ENCODE peak calls at places on chromosome X, in six cellular contexts. D is neuronal stem cell, S is mesenchymal stem cell, A is IMR-90, P is H9, I is H1. T is an unnamed sample.

GRCh38 chrX:39450578-39450977 is 647.2 kb downstream of the BCOR start:
- DNase-seq in P (no peak), D (no peak), A (no peak), I (no peak), S (no peak), T (no peak)

GRCh38 chrX:148517191-148517590 is 16.8 kb downstream of the AFF2 start:
- DNase-seq in A (no peak), D (no peak), S (no peak), I (no peak), P (no peak), T (no peak)

GRCh38 chrX:139936259-139936658 is 3.4 kb upstream of the ATP11C start:
- DNase-seq in S (no peak), D (no peak), I (no peak), A (no peak), P (no peak), T (peak; percentile 54)

GRCh38 chrX:109049903-109050302 is 313.5 kb upstream of the IRS4 start:
- DNase-seq in P (peak; percentile 52), S (no peak), A (no peak), I (no peak), D (no peak), T (peak; percentile 45)

GRCh38 chrX:39613997-39614679 is 483.6 kb downstream of the BCOR start:
- DNase-seq in D (no peak), A (no peak), P (peak; percentile 72), S (no peak), I (peak; percentile 25), T (peak; percentile 4)

GRCh38 chrX:149198980-149199732 is 305.9 kb downstream of the IDS start:
- DNase-seq in A (no peak), S (no peak), P (no peak), I (no peak), D (no peak), T (no peak)

GRCh38 chrX:41823402-41823801 is 99.4 kb downstream of the GPR82 start:
- DNase-seq in D (no peak), A (no peak), I (no peak), P (no peak), S (no peak), T (no peak)

GRCh38 chrX:77628294-77629025 is 157.6 kb downstream of the ATRX start:
- DNase-seq in D (no peak), P (no peak), I (no peak), A (no peak), S (no peak), T (no peak)

GRCh38 chrX:63250253-63250868 is 100.8 kb downstream of the SPIN4 start:
- DNase-seq in A (peak; percentile 85), P (peak; percentile 38), I (no peak), D (peak; percentile 39), S (peak; percentile 78), T (peak; percentile 85)

GRCh38 chrX:44282753-44283152 is 60.7 kb downstream of the EFHC2 start:
- DNase-seq in I (no peak), D (no peak), P (no peak), A (no peak), S (no peak), T (no peak)

GRCh38 chrX:14832151-14832550 is 40.7 kb downstream of the FANCB start:
- DNase-seq in I (no peak), D (no peak), A (peak; percentile 80), S (peak; percentile 36), P (no peak), T (peak; percentile 13)

GRCh38 chrX:1596676-1597344 is 5.4 kb downstream of the AKAP17A start:
- DNase-seq in A (no peak), I (no peak), D (no peak), P (no peak), S (no peak), T (no peak)

GRCh38 chrX:57132046-57132445 is 5.2 kb downstream of the SPIN2A start:
- DNase-seq in S (no peak), D (no peak), P (no peak), A (no peak), I (no peak), T (no peak)

GRCh38 chrX:120769576-120770341 is 105.9 kb downstream of the CT47B1 start:
- DNase-seq in I (no peak), A (peak; percentile 19), D (no peak), P (no peak), S (peak; percentile 17), T (peak; percentile 28)

GRCh38 chrX:23699636-23700194 is 32.4 kb downstream of the PRDX4 start:
- DNase-seq in D (no peak), P (peak; percentile 84), A (peak; percentile 14), S (no peak), I (no peak), T (peak; percentile 33)

GRCh38 chrX:23742174-23742692 is 843 bp downstream of the ACOT9 start:
- DNase-seq in D (no peak), P (peak; percentile 29), A (peak; percentile 74), I (peak; percentile 13), S (peak; percentile 80), T (peak; percentile 83)

GRCh38 chrX:24242649-24243556 is 71.0 kb downstream of the SUPT20HL2 start:
- DNase-seq in D (no peak), P (no peak), S (peak; percentile 60), I (no peak), A (peak; percentile 63), T (peak; percentile 38)

GRCh38 chrX:48520976-48521352 is 644 bp upstream of the EBP start:
- DNase-seq in P (peak; percentile 63), I (no peak), D (no peak), A (no peak), S (no peak), T (peak; percentile 64)

GRCh38 chrX:74118503-74118902 is 185.5 kb upstream of the ZCCHC13 start:
- DNase-seq in S (no peak), D (no peak), P (no peak), A (no peak), I (no peak), T (peak; percentile 38)

GRCh38 chrX:111071542-111072277 is 24.3 kb upstream of the PAK3 start:
- DNase-seq in A (no peak), I (no peak), P (no peak), S (no peak), D (no peak), T (no peak)

GRCh38 chrX:15505104-15505503 is 4.5 kb downstream of the BMX start:
- DNase-seq in D (no peak), I (no peak), A (no peak), S (no peak), P (no peak), T (no peak)

GRCh38 chrX:150899191-150899757 is 806 bp upstream of the CD99L2 start:
- DNase-seq in S (peak; percentile 29), A (peak; percentile 6), I (no peak), D (no peak), P (peak; percentile 58), T (peak; percentile 59)

GRCh38 chrX:152960115-152960514 is 33.8 kb downstream of the PNMA5 start:
- DNase-seq in I (no peak), A (no peak), D (no peak), S (no peak), P (no peak), T (no peak)

GRCh38 chrX:145475725-145476124 is 228.4 kb downstream of the SPANXN1 start:
- DNase-seq in A (no peak), P (no peak), S (no peak), I (no peak), D (no peak), T (no peak)

GRCh38 chrX:334971-335757 is 16.6 kb upstream of the GTPBP6 start:
- DNase-seq in A (no peak), I (no peak), S (no peak), D (no peak), P (no peak), T (no peak)

GRCh38 chrX:35622021-35622420 is 176.1 kb upstream of the MAGEB16 start:
- DNase-seq in S (no peak), D (no peak), A (no peak), I (no peak), P (no peak), T (no peak)

GRCh38 chrX:95536661-95537060 is 1148.0 kb upstream of the DIAPH2 start:
- DNase-seq in I (no peak), P (no peak), S (no peak), A (no peak), D (no peak), T (no peak)

GRCh38 chrX:126170715-126171114 is 4.6 kb upstream of the DCAF12L2 start:
- DNase-seq in I (no peak), D (no peak), P (no peak), A (no peak), S (no peak), T (no peak)

GRCh38 chrX:104136241-104137019 is 20.4 kb downstream of the SLC25A53 start:
- DNase-seq in S (peak; percentile 83), I (no peak), P (peak; percentile 66), A (peak; percentile 91), D (peak; percentile 68), T (peak; percentile 81)

GRCh38 chrX:258291-259040 is 22.7 kb upstream of the PLCXD1 start:
- DNase-seq in S (no peak), P (no peak), D (no peak), A (no peak), I (no peak), T (no peak)

DNA sequence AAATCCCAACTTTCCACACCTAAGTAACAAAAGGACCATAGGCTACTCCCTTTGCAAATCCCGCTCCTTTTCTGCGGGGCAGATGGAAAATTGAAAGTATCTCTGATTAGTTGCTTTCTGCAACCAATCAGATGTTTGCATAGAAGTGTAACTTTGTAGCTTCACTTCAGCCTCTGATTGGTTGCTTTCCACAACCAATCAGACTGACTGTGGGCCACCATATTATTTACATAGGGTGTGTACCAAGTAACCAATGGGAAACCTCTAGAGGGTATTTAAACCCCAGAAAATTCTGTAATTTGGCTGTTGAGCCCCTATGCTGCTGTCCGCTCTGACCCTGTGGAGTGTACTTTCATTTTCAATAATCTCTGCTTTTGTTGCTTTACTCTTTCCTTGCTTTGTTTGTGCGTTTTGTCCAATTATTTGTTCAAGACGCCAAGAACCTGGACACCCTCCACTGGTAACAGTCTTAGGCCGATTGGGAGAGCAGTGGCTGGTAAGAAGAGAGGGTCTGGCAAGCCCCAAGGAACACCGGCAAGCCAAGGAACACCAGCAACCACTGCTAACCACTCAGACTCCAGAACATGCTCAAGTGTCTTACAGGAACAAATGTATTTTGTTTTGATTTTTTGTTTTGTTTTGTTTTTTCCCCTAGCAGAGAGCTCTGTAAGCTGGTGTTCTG is 125.5 kb upstream of the MAP3K15 start:
- DNase-seq in D (no peak), A (no peak), P (no peak), S (no peak), I (no peak), T (no peak)
- H3K4ac ChIP-seq in D (no peak overlapping the region), A (no peak overlapping the region), P (no peak overlapping the region), S (no peak overlapping the region), I (no peak overlapping the region), T (no peak overlapping the region)

GRCh38 chrX:21837056-21837455 is 2.4 kb upstream of the MBTPS2 start:
- DNase-seq in I (no peak), D (no peak), A (no peak), S (no peak), P (no peak), T (no peak)
- H2BK15ac ChIP-seq in I (no peak overlapping the region), D (no peak overlapping the region), A (no peak overlapping the region), S (no peak overlapping the region), P (no peak overlapping the region), T (no peak overlapping the region)

GRCh38 chrX:79400618-79401017 is 33.5 kb upstream of the ITM2A start:
- DNase-seq in D (no peak), S (no peak), P (no peak), A (no peak), I (no peak), T (peak; percentile 4)
- H3K4ac ChIP-seq in D (no peak overlapping the region), S (no peak overlapping the region), P (no peak overlapping the region), A (no peak overlapping the region), I (no peak overlapping the region), T (no peak overlapping the region)

DNA sequence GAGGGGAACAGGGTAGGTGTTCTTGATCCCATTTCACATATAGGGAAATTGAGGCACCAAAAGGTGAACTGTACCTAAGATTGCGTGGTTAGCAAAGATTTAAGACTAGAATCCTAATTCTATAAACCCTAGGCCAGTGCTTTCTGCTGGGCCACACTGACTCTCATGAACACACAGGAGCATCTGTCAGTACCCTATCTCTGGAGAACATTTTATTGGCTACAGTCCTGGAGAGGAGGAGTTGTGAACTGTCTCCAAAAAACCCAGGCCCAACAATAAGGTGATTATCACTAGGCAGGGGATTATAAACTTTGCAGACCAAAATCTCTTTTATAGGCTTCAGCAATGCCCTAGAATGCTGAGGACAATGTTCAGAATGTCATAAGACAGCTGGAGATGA is 24.1 kb downstream of the OPHN1 start:
- DNase-seq in I (no peak), S (no peak), P (no peak), A (no peak), D (no peak), T (peak; percentile 34)
- H2BK15ac ChIP-seq in I (no peak overlapping the region), S (no peak overlapping the region), P (no peak overlapping the region), A (no peak overlapping the region), D (no peak overlapping the region), T (no peak overlapping the region)

T was measured in mesendoderm.